ENCODE peak calls at places on chromosomes 1 and 21, in four cellular contexts. One of them, this sample, is unnamed.

GRCh38 chr1:17248781-17249180 is at the start of gene PADI3:
- DNase-seq in upper lobe of right lung: no peak
- DNase-seq in cardiac fibroblast: no peak
- DNase-seq in CD4-positive, alpha-beta T cell: no peak
- DNase-seq in this sample: no peak

GRCh38 chr1:242467556-242468145 is 56.8 kb downstream of the PLD5 start:
- DNase-seq in upper lobe of right lung: no peak
- DNase-seq in cardiac fibroblast: peak
- DNase-seq in CD4-positive, alpha-beta T cell: no peak
- DNase-seq in this sample: peak

GRCh38 chr1:234554478-234555311 is 55.3 kb downstream of the IRF2BP2 start:
- DNase-seq in cardiac fibroblast: no peak
- DNase-seq in CD4-positive, alpha-beta T cell: no peak
- DNase-seq in upper lobe of right lung: no peak
- DNase-seq in this sample: no peak

GRCh38 chr1:12480748-12481362 is 137.2 kb downstream of the DHRS3 start:
- DNase-seq in CD4-positive, alpha-beta T cell: no peak
- DNase-seq in upper lobe of right lung: no peak
- DNase-seq in cardiac fibroblast: peak
- DNase-seq in this sample: peak

GRCh38 chr1:17926906-17927305 is 171.8 kb downstream of the ACTL8 start:
- DNase-seq in CD4-positive, alpha-beta T cell: no peak
- DNase-seq in upper lobe of right lung: no peak
- DNase-seq in cardiac fibroblast: no peak
- DNase-seq in this sample: no peak

GRCh38 chr1:60970081-60970509 is 112.3 kb upstream of the NFIA start:
- DNase-seq in upper lobe of right lung: no peak
- DNase-seq in CD4-positive, alpha-beta T cell: no peak
- DNase-seq in cardiac fibroblast: peak
- DNase-seq in this sample: no peak

GRCh38 chr1:112536561-112536960 is 27.8 kb downstream of the WNT2B start:
- DNase-seq in CD4-positive, alpha-beta T cell: no peak
- DNase-seq in cardiac fibroblast: peak
- DNase-seq in upper lobe of right lung: no peak
- DNase-seq in this sample: no peak

GRCh38 chr1:48203287-48203900 is 19.1 kb upstream of the SLC5A9 start:
- DNase-seq in CD4-positive, alpha-beta T cell: no peak
- DNase-seq in cardiac fibroblast: peak
- DNase-seq in upper lobe of right lung: no peak
- DNase-seq in this sample: peak

GRCh38 chr1:5881526-5882222 is 110.6 kb downstream of the NPHP4 start:
- DNase-seq in upper lobe of right lung: no peak
- DNase-seq in CD4-positive, alpha-beta T cell: no peak
- DNase-seq in cardiac fibroblast: no peak
- DNase-seq in this sample: no peak

GRCh38 chr1:25053576-25054075 is 123.5 kb upstream of the RUNX3 start:
- DNase-seq in CD4-positive, alpha-beta T cell: no peak
- DNase-seq in cardiac fibroblast: no peak
- DNase-seq in upper lobe of right lung: peak
- DNase-seq in this sample: no peak

GRCh38 chr21:15999741-16000140 is 270.0 kb downstream of the USP25 start:
- DNase-seq in CD4-positive, alpha-beta T cell: no peak
- DNase-seq in upper lobe of right lung: no peak
- DNase-seq in cardiac fibroblast: no peak
- DNase-seq in this sample: no peak

GRCh38 chr1:1128454-1129139 is 12.7 kb upstream of the C1orf159 start:
- DNase-seq in CD4-positive, alpha-beta T cell: no peak
- DNase-seq in upper lobe of right lung: no peak
- DNase-seq in cardiac fibroblast: no peak
- DNase-seq in this sample: no peak

GRCh38 chr1:203592728-203593127 is 33.9 kb upstream of the ATP2B4 start:
- DNase-seq in upper lobe of right lung: no peak
- DNase-seq in CD4-positive, alpha-beta T cell: no peak
- DNase-seq in cardiac fibroblast: peak
- DNase-seq in this sample: no peak

GRCh38 chr1:1004780-1005697 is 5.1 kb upstream of the HES4 start:
- DNase-seq in upper lobe of right lung: peak
- DNase-seq in CD4-positive, alpha-beta T cell: no peak
- DNase-seq in cardiac fibroblast: peak
- DNase-seq in this sample: no peak

GRCh38 chr1:160400646-160401486 is 502 bp downstream of the VANGL2 start:
- DNase-seq in upper lobe of right lung: no peak
- DNase-seq in CD4-positive, alpha-beta T cell: no peak
- DNase-seq in cardiac fibroblast: no peak
- DNase-seq in this sample: no peak

GRCh38 chr1:223844962-223845809 is 561 bp downstream of the TP53BP2 start:
- DNase-seq in cardiac fibroblast: peak
- DNase-seq in upper lobe of right lung: no peak
- DNase-seq in CD4-positive, alpha-beta T cell: peak
- DNase-seq in this sample: peak

GRCh38 chr1:237045278-237046016 is 3.5 kb downstream of the RYR2 start:
- DNase-seq in upper lobe of right lung: no peak
- DNase-seq in CD4-positive, alpha-beta T cell: no peak
- DNase-seq in cardiac fibroblast: no peak
- DNase-seq in this sample: no peak

GRCh38 chr21:44844256-44844655 is 26.4 kb upstream of the SUMO3 start:
- DNase-seq in cardiac fibroblast: no peak
- DNase-seq in CD4-positive, alpha-beta T cell: no peak
- DNase-seq in upper lobe of right lung: no peak
- DNase-seq in this sample: no peak

GRCh38 chr21:45873866-45874265 is 107.7 kb upstream of the COL6A1 start:
- DNase-seq in upper lobe of right lung: no peak
- DNase-seq in cardiac fibroblast: no peak
- DNase-seq in CD4-positive, alpha-beta T cell: no peak
- DNase-seq in this sample: no peak

GRCh38 chr1:95222629-95223028 is 11.4 kb upstream of the RWDD3 start:
- DNase-seq in CD4-positive, alpha-beta T cell: no peak
- DNase-seq in upper lobe of right lung: no peak
- DNase-seq in cardiac fibroblast: no peak
- DNase-seq in this sample: no peak

DNA sequence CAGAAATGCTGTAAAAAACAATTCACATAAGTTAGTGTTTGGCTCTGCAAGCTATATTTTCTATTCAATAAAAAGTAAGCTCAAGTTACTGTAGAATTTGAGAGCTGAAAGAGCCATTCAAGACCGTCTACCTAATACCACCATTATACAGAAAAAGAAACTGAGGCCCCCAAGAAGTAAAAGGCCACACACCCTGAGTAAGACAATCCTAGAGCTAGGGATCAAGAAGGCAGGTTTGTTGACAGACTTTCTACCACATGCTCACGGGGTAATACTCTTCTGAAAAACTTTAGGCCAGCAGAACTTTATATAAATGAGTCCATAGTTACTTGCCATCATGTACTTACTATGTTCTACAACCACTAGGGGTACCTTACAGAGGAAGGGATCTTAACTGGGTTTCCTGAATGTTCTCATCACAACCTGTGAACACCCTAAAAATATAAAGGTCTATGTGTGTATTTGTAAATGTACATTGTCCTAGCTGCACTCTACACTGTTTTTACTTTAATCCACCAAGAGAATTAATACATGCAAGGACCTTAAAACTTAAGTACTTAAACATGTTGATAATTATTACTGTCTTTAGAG is 2.7 kb downstream of the PSMG1 start:
- DNase-seq in CD4-positive, alpha-beta T cell: no peak
- DNase-seq in cardiac fibroblast: no peak
- DNase-seq in upper lobe of right lung: no peak
- DNase-seq in this sample: no peak
- TF ChIP-seq CTCF in CD4-positive, alpha-beta T cell: peak
- TF ChIP-seq CTCF in cardiac fibroblast: peak
- TF ChIP-seq CTCF in upper lobe of right lung: peak
- TF ChIP-seq CTCF in this sample: no peak

GRCh38 chr1:44621841-44622286 is 52.4 kb downstream of the TMEM53 start:
- DNase-seq in cardiac fibroblast: no peak
- DNase-seq in CD4-positive, alpha-beta T cell: no peak
- DNase-seq in upper lobe of right lung: no peak
- DNase-seq in this sample: no peak

GRCh38 chr1:44617703-44618029 is 56.6 kb downstream of the TMEM53 start:
- DNase-seq in CD4-positive, alpha-beta T cell: no peak
- DNase-seq in upper lobe of right lung: no peak
- DNase-seq in cardiac fibroblast: no peak
- DNase-seq in this sample: no peak

GRCh38 chr1:44616991-44617702 is 57.1 kb downstream of the TMEM53 start:
- DNase-seq in cardiac fibroblast: peak
- DNase-seq in CD4-positive, alpha-beta T cell: no peak
- DNase-seq in upper lobe of right lung: no peak
- DNase-seq in this sample: no peak

GRCh38 chr1:44620072-44620471 is 54.2 kb downstream of the TMEM53 start:
- DNase-seq in CD4-positive, alpha-beta T cell: no peak
- DNase-seq in upper lobe of right lung: no peak
- DNase-seq in cardiac fibroblast: no peak
- DNase-seq in this sample: no peak

DNA sequence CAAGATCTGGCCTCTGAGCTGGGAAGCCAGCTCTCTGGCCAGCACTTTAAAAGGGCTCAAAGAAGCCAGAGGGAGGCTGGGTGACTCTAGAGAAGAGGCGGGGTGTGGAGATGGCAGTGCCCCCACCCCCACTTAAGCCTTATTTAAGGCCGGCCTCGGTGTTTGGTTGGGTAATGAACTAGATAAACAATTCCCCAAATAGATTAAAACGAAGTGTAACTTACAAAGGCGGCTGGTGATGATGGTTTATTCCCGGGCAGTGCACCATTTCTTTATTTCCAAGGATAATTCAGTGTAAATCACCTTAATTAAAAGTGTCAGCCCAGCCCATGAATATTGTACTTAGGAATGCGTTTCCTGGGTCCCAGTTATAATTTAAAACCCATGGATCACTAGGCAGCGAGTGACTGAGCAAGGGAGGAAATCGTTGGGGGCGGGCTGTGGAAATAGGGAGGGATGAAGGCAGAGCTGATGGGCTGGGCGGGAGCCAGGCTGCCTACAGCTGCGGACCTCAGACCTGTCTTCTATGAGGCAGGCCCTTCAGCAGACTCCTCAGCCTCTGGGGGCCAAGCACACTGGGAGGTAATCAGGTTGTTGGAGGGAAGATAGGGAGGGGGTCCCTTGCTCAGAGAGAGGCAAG is 54.9 kb downstream of the TMEM53 start:
- DNase-seq in upper lobe of right lung: no peak
- DNase-seq in cardiac fibroblast: peak
- DNase-seq in CD4-positive, alpha-beta T cell: no peak
- DNase-seq in this sample: no peak
- TF ChIP-seq CTCF in upper lobe of right lung: no peak
- TF ChIP-seq CTCF in cardiac fibroblast: no peak
- TF ChIP-seq CTCF in CD4-positive, alpha-beta T cell: no peak
- TF ChIP-seq CTCF in this sample: no peak

DNA sequence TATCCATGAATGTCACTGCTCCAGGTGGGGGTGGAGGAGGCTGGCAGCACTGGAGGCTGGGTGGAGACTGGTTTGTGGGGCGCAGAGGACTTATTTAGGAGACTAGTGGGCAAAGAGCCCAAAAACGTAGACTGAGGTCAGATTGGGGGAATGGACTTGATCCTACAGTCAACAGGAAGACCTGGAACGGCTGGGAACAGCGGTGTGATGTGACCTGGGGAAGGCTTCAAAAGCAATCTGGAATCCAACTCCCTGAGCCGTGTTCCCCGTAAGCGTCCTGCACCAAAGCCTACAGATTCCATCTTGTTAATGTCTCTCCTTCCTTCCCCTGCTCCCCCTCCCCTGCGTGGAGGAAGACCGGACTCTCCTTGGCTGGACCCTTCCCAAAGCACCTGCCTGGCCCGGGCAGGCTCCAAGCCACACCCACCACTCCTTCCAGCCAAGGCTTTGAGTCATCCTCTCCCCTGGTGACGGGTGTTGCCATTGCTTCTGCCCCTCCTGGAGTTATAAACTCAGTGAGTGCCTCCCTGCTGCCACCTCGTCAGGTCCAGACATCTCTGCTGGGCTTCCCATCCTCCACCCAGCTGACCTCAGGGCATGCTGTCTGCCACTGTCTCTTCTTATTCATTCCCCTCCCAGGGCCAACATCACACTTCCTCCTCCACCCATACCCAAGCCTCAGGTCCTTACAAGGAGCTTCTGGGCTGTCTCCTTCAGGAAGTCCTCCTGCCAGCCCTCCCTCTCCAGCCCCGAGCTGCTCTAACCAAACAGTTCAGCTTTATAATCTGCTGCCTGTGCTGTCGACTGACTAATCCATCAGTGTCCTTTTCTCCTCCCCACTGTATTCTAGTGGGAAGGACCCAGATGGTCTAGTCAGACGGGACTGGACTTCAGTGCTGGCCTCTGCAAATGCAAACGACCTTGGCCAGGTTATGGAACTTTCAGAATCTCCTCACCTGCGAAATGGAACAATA is 1.6 kb upstream of the CLSTN1 start:
- DNase-seq in cardiac fibroblast: peak
- DNase-seq in upper lobe of right lung: peak
- DNase-seq in CD4-positive, alpha-beta T cell: peak
- DNase-seq in this sample: no peak
- TF ChIP-seq CTCF in cardiac fibroblast: no peak
- TF ChIP-seq CTCF in upper lobe of right lung: no peak
- TF ChIP-seq CTCF in CD4-positive, alpha-beta T cell: no peak
- TF ChIP-seq CTCF in this sample: no peak

DNA sequence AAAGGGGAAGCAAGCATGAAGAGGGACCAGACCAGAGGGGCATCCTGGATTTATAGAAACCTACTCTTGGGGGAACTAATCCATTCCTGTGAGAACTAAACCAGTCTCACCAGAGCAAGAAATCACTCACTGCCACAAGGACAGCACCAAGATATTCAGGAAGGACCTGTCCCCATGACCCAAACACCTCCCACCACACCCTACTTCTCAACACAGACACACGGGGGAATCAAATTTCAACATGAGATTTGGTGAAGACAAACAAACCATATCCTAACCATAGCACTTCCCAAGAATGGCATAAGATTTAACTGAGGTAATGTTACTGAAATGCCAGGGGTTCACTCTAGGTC is 12.1 kb upstream of the POU2F1 start:
- DNase-seq in CD4-positive, alpha-beta T cell: no peak
- DNase-seq in cardiac fibroblast: no peak
- DNase-seq in upper lobe of right lung: no peak
- DNase-seq in this sample: no peak
- TF ChIP-seq CTCF in CD4-positive, alpha-beta T cell: no peak
- TF ChIP-seq CTCF in cardiac fibroblast: no peak
- TF ChIP-seq CTCF in upper lobe of right lung: no peak
- TF ChIP-seq CTCF in this sample: no peak

DNA sequence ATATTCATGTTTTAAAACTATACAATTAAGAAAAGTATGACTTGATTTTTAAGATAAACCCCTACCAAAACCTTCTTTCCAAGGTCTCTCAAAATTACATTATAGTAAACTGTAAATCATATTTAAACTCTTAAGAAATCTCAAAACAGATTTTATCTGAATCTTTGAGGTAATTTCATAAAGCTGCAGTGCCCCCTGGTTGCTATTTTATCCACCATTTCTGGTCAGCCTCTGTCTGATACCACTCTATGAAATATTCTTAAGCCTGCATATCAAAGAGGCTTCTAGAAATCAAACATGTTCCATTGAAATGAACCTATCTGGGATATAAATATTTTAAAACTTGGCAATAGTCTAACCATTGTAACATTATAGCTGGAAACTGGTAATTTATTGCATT is 317.3 kb downstream of the COL11A1 start:
- DNase-seq in CD4-positive, alpha-beta T cell: no peak
- DNase-seq in cardiac fibroblast: peak
- DNase-seq in upper lobe of right lung: no peak
- DNase-seq in this sample: no peak
- TF ChIP-seq CTCF in CD4-positive, alpha-beta T cell: no peak
- TF ChIP-seq CTCF in cardiac fibroblast: peak
- TF ChIP-seq CTCF in upper lobe of right lung: no peak
- TF ChIP-seq CTCF in this sample: no peak